ENCODE peak calls at places on chromosomes 12 and 14, in six cellular contexts. N is neuronal stem cell, E is mesendoderm, V is IMR-90, I is H9, D is mesenchymal stem cell. B is an unnamed sample.

GRCh38 chr14:64541261-64541970 is 875 bp downstream of the HSPA2 start:
- DNase-seq in N (no peak), E (peak), V (no peak), I (no peak), D (no peak), B (no peak)

GRCh38 chr12:15276088-15276698 is 46.1 kb upstream of the PTPRO start:
- DNase-seq in N (peak), E (peak), V (peak), I (no peak), D (peak), B (no peak)

GRCh38 chr12:104649217-104649834 is 192.6 kb downstream of the CHST11 start:
- DNase-seq in N (no peak), E (no peak), V (no peak), I (no peak), D (no peak), B (no peak)

GRCh38 chr12:112190626-112191025 is 65.3 kb downstream of the TRAFD1 start:
- DNase-seq in N (no peak), E (no peak), V (no peak), I (no peak), D (no peak), B (no peak)

GRCh38 chr14:104356738-104357688 is 218.6 kb downstream of the KIF26A start:
- DNase-seq in N (no peak), E (no peak), V (no peak), I (peak), D (no peak), B (no peak)

GRCh38 chr14:29671034-29671433 is 256.6 kb downstream of the PRKD1 start:
- DNase-seq in N (no peak), E (no peak), V (peak), I (no peak), D (peak), B (no peak)

GRCh38 chr12:106113446-106114083 is 25.2 kb downstream of the NUAK1 start:
- DNase-seq in N (no peak), E (no peak), V (no peak), I (no peak), D (no peak), B (no peak)

GRCh38 chr12:93541578-93542217 is 30.8 kb upstream of the SOCS2 start:
- DNase-seq in N (no peak), E (peak), V (no peak), I (no peak), D (no peak), B (no peak)

GRCh38 chr12:54040148-54040494 is 7.3 kb downstream of the HOXC5 start:
- DNase-seq in N (no peak), E (no peak), V (no peak), I (no peak), D (no peak), B (no peak)

GRCh38 chr12:75564398-75564797 is 53.0 kb upstream of the KRR1 start:
- DNase-seq in N (no peak), E (no peak), V (no peak), I (no peak), D (no peak), B (no peak)

GRCh38 chr12:75704208-75704607 is 192.8 kb upstream of the KRR1 start:
- DNase-seq in N (no peak), E (no peak), V (no peak), I (no peak), D (no peak), B (no peak)

GRCh38 chr12:72869025-72869424 is 596.9 kb downstream of the TRHDE start:
- DNase-seq in N (no peak), E (no peak), V (no peak), I (no peak), D (no peak), B (no peak)

GRCh38 chr14:95328876-95329503 is 9.3 kb upstream of the CLMN start:
- DNase-seq in N (no peak), E (no peak), V (no peak), I (no peak), D (no peak), B (no peak)

GRCh38 chr12:68638721-68639395 is 28.2 kb downstream of the RAP1B start:
- DNase-seq in N (no peak), E (peak), V (no peak), I (no peak), D (peak), B (no peak)

GRCh38 chr14:20934148-20934762 is 21.0 kb upstream of the RNASE2 start:
- DNase-seq in N (peak), E (peak), V (no peak), I (peak), D (peak), B (peak)

GRCh38 chr12:99444859-99445316 is 202.7 kb upstream of the GARIN6 start:
- DNase-seq in N (no peak), E (no peak), V (no peak), I (no peak), D (no peak), B (no peak)

GRCh38 chr12:96070670-96071279 is 35.4 kb upstream of the LTA4H start:
- DNase-seq in N (no peak), E (peak), V (no peak), I (peak), D (peak), B (peak)

GRCh38 chr14:78356406-78356805 is 186.2 kb downstream of the NRXN3 start:
- DNase-seq in N (peak), E (peak), V (no peak), I (no peak), D (no peak), B (no peak)

GRCh38 chr12:23950775-23951391 is 1.4 kb upstream of the SOX5 start:
- DNase-seq in N (peak), E (no peak), V (peak), I (no peak), D (peak), B (peak)

GRCh38 chr12:20457582-20457981 is 89.2 kb downstream of the PDE3A start:
- DNase-seq in N (no peak), E (no peak), V (no peak), I (no peak), D (no peak), B (no peak)

GRCh38 chr14:35865611-35866010 is 39.5 kb downstream of the BRMS1L start:
- DNase-seq in N (no peak), E (no peak), V (no peak), I (no peak), D (no peak), B (no peak)

DNA sequence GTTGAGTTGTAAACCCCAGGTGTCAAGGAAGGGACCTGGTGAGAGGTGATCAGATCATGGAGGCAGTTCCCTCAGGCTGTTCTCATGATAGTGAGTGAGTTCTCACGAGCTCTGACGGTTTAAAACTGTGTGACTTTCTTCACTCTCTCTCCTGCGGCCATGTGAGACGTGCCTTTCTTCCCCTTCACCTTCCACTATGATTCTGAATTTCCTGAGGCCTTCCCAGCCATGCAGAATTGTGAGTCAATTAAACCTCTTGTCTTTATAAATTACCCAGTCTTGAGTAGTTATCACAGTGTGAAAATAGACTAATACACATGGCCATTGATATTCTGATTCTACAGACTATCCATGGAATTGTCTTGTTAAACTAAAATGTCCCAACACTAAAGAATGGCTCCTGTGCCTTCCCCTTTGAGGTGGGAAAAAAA is 85.6 kb downstream of the SLC2A13 start:
- DNase-seq in N (no peak), E (peak), V (no peak), I (peak), D (no peak), B (no peak)
- H2BK15ac ChIP-seq in N (no peak), E (no peak), V (no peak), I (no peak), D (no peak), B (no peak)

GRCh38 chr12:13093850-13094225 is 9.6 kb downstream of the GSG1 start:
- DNase-seq in N (no peak), E (no peak), V (no peak), I (no peak), D (no peak), B (no peak)
- H2BK15ac ChIP-seq in N (no peak), E (no peak), V (peak), I (no peak), D (no peak), B (peak)

GRCh38 chr12:109191621-109192250 is 75.3 kb downstream of the ACACB start:
- DNase-seq in N (no peak), E (no peak), V (no peak), I (no peak), D (no peak), B (no peak)
- H2BK15ac ChIP-seq in N (no peak), E (no peak), V (no peak), I (no peak), D (no peak), B (no peak)

GRCh38 chr14:70096866-70097265 is 91.9 kb downstream of the SLC8A3 start:
- DNase-seq in N (no peak), E (peak), V (peak), I (peak), D (no peak), B (no peak)

GRCh38 chr14:70097576-70098256 is 91.0 kb downstream of the SLC8A3 start:
- DNase-seq in N (no peak), E (no peak), V (no peak), I (no peak), D (no peak), B (no peak)

GRCh38 chr14:70094631-70095030 is 94.1 kb downstream of the SLC8A3 start:
- DNase-seq in N (no peak), E (no peak), V (no peak), I (no peak), D (no peak), B (no peak)

GRCh38 chr14:70098257-70098809 is 90.4 kb downstream of the SLC8A3 start:
- DNase-seq in N (no peak), E (no peak), V (no peak), I (no peak), D (no peak), B (no peak)

DNA sequence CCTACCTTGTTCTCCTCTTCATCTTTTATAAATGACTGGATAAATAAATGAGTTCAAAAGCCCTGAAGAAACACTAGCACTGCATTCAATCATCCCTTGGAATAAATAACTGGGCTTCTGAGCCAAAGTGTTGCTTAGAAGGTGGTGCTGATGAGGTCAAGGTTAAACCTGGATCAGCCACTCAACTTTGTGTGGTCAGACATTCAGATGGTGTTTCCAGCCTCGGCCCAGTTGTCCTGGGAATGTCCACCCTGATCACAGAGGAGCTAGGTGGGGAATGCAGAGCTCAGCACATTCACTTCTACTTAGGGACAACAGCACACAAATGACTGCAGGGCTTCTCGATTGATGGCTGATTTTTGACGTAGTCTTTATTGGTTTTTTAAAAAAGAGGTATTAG is 88.7 kb downstream of the SLC8A3 start:
- DNase-seq in N (no peak), E (no peak), V (no peak), I (no peak), D (no peak), B (no peak)
- H2BK15ac ChIP-seq in N (no peak), E (no peak), V (no peak), I (no peak), D (no peak), B (no peak)

GRCh38 chr14:103064978-103065377 is 7.6 kb upstream of the CDC42BPB start:
- DNase-seq in N (no peak), E (no peak), V (no peak), I (no peak), D (no peak), B (no peak)

GRCh38 chr14:103064436-103064835 is 7.1 kb upstream of the CDC42BPB start:
- DNase-seq in N (no peak), E (no peak), V (no peak), I (no peak), D (no peak), B (no peak)

GRCh38 chr14:103066399-103066798 is 9.1 kb upstream of the CDC42BPB start:
- DNase-seq in N (no peak), E (no peak), V (no peak), I (no peak), D (no peak), B (no peak)

GRCh38 chr14:103067231-103067954 is 10.0 kb upstream of the CDC42BPB start:
- DNase-seq in N (no peak), E (no peak), V (peak), I (no peak), D (peak), B (no peak)

DNA sequence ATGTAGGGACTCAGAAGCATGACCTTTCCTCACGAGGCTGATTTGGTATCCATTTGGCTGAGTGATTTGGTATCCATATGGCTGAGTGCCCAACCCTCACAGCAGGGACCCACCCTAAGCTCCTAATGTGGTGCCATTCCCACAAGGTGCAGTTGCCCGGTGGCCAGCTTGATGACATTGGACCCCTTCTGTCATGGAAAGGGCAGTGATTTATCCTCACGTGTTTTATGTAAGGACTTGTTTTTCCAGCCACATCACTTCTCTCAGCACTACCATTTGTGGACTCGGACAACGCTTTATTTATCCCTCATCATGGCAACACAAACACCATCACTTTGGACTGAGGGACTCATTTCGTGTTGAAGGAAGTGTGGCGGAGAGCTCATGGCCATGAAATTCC is 8.5 kb upstream of the CDC42BPB start:
- DNase-seq in N (no peak), E (no peak), V (no peak), I (no peak), D (no peak), B (no peak)
- H2BK15ac ChIP-seq in N (no peak), E (no peak), V (no peak), I (no peak), D (no peak), B (no peak)

DNA sequence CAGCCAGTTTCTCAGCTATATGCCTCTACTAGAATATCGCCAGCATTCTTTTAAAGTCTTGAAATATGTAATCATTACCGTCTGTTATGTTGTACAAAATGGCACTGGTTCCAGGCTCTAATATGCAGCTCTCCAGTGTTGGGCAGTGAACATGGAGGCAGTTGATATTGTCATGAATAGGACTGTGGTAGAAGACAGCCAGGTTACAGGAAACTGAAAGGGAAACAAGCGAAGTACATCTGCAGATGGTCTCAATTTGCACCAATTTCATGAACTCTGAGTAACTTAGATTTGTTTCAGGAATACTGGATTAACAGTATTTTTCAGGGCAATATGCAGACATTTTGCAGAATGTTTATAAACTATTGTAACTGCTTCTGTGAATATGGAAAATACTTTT is 13.4 kb upstream of the KLHL42 start:
- DNase-seq in N (no peak), E (no peak), V (no peak), I (no peak), D (no peak), B (no peak)
- H2BK15ac ChIP-seq in N (no peak), E (no peak), V (no peak), I (no peak), D (no peak), B (no peak)